ENCODE peak calls at places on chromosomes 12 and 14, in four cellular contexts. J is NCI-H1436, Z is left ventricle myocardium inferior, F is tibial artery. N is an unnamed sample.

GRCh38 chr12:93825926-93826599 is 148.9 kb downstream of the CRADD start:
- DNase-seq in J (no peak), Z (no peak), F (no peak), N (no peak)

GRCh38 chr12:110269622-110270124 is 11.4 kb upstream of the ATP2A2 start:
- DNase-seq in J (no peak), Z (no peak), F (no peak), N (no peak)

GRCh38 chr14:102848830-102849521 is 71.7 kb downstream of the TRAF3 start:
- DNase-seq in J (no peak), Z (peak), F (peak), N (no peak)

GRCh38 chr14:89578048-89578619 is 161.1 kb upstream of the FOXN3 start:
- DNase-seq in J (no peak), Z (no peak), F (no peak), N (no peak)

GRCh38 chr12:122244565-122245371 is 18.9 kb upstream of the DIABLO start:
- DNase-seq in J (no peak), Z (no peak), F (no peak), N (no peak)

GRCh38 chr14:88468396-88468795 is 82.9 kb downstream of the SPATA7 start:
- DNase-seq in J (no peak), Z (no peak), F (no peak), N (no peak)

GRCh38 chr12:121295746-121296617 is 527 bp downstream of the CAMKK2 start:
- DNase-seq in J (no peak), Z (peak), F (no peak), N (peak)

GRCh38 chr14:25944020-25944419 is 653.8 kb downstream of the NOVA1 start:
- DNase-seq in J (peak), Z (no peak), F (no peak), N (no peak)